ENCODE peak calls at places on chromosomes 11 and 22, in four cellular contexts. One of them, this sample, is unnamed.

GRCh38 chr11:70913715-70914231 is 338.6 kb downstream of the SHANK2 start:
- DNase-seq in WTC11: peak; percentile 50
- DNase-seq in HepG2: no peak
- DNase-seq in K562: no peak
- DNase-seq in this sample: no peak

GRCh38 chr11:12187399-12187798 is 77.0 kb downstream of the MICAL2 start:
- DNase-seq in HepG2: no peak
- DNase-seq in WTC11: no peak
- DNase-seq in K562: peak; percentile 33
- DNase-seq in this sample: no peak

GRCh38 chr11:69195819-69196218 is 40.1 kb downstream of the SMIM38 start:
- DNase-seq in K562: no peak
- DNase-seq in HepG2: no peak
- DNase-seq in WTC11: no peak
- DNase-seq in this sample: no peak

GRCh38 chr11:74019860-74020259 is 11.0 kb upstream of the UCP3 start:
- DNase-seq in K562: no peak
- DNase-seq in WTC11: no peak
- DNase-seq in HepG2: no peak
- DNase-seq in this sample: peak; percentile 20

GRCh38 chr22:36510966-36511881 is 4.4 kb upstream of the FOXRED2 start:
- DNase-seq in WTC11: peak; percentile 66
- DNase-seq in K562: no peak
- DNase-seq in HepG2: peak; percentile 54
- DNase-seq in this sample: no peak

GRCh38 chr22:44731357-44731970 is 20.9 kb upstream of the ARHGAP8 start:
- DNase-seq in HepG2: no peak
- DNase-seq in K562: no peak
- DNase-seq in WTC11: no peak
- DNase-seq in this sample: no peak

GRCh38 chr22:47371263-47372090 is 609.0 kb downstream of the TBC1D22A start:
- DNase-seq in WTC11: no peak
- DNase-seq in HepG2: no peak
- DNase-seq in K562: no peak
- DNase-seq in this sample: no peak

GRCh38 chr11:115869780-115870431 is 365.7 kb upstream of the CADM1 start:
- DNase-seq in K562: no peak
- DNase-seq in WTC11: peak; percentile 67
- DNase-seq in HepG2: peak; percentile 13
- DNase-seq in this sample: peak; percentile 51

GRCh38 chr22:24376002-24376401 is 51.4 kb upstream of the ADORA2A start:
- DNase-seq in K562: no peak
- DNase-seq in WTC11: no peak
- DNase-seq in HepG2: no peak
- DNase-seq in this sample: no peak

GRCh38 chr11:74325649-74326645 is 14.5 kb upstream of the P4HA3 start:
- DNase-seq in K562: no peak
- DNase-seq in WTC11: no peak
- DNase-seq in HepG2: no peak
- DNase-seq in this sample: no peak

GRCh38 chr22:50299724-50300619 is 7.5 kb downstream of the PLXNB2 start:
- DNase-seq in HepG2: no peak
- DNase-seq in K562: no peak
- DNase-seq in WTC11: peak; percentile 85
- DNase-seq in this sample: no peak

GRCh38 chr11:85137597-85137996 is 489.5 kb downstream of the DLG2 start:
- DNase-seq in WTC11: no peak
- DNase-seq in HepG2: no peak
- DNase-seq in K562: no peak
- DNase-seq in this sample: no peak

GRCh38 chr11:12237381-12237784 is 127.0 kb downstream of the MICAL2 start:
- DNase-seq in K562: no peak
- DNase-seq in HepG2: no peak
- DNase-seq in WTC11: no peak
- DNase-seq in this sample: no peak

GRCh38 chr11:110715541-110715940 is 3.3 kb upstream of the ARHGAP20 start:
- DNase-seq in HepG2: no peak
- DNase-seq in K562: no peak
- DNase-seq in WTC11: no peak
- DNase-seq in this sample: no peak

GRCh38 chr22:37485006-37485713 is 1.0 kb downstream of the MFNG start:
- DNase-seq in K562: no peak
- DNase-seq in HepG2: no peak
- DNase-seq in WTC11: no peak
- DNase-seq in this sample: no peak

GRCh38 chr11:76232026-76232665 is 25.8 kb upstream of the WNT11 start:
- DNase-seq in WTC11: no peak
- DNase-seq in K562: peak; percentile 27
- DNase-seq in HepG2: no peak
- DNase-seq in this sample: peak; percentile 17

GRCh38 chr22:39610246-39610645 is 39.7 kb downstream of the CACNA1I start:
- DNase-seq in K562: no peak
- DNase-seq in WTC11: no peak
- DNase-seq in HepG2: no peak
- DNase-seq in this sample: no peak

GRCh38 chr22:44881624-44882023 is 128.2 kb downstream of the PHF21B start:
- DNase-seq in WTC11: no peak
- DNase-seq in K562: no peak
- DNase-seq in HepG2: no peak
- DNase-seq in this sample: no peak

GRCh38 chr11:120608061-120608460 is 96.5 kb downstream of the GRIK4 start:
- DNase-seq in K562: no peak
- DNase-seq in HepG2: no peak
- DNase-seq in WTC11: no peak
- DNase-seq in this sample: no peak

GRCh38 chr11:69594481-69594880 is 46.5 kb upstream of the CCND1 start:
- DNase-seq in K562: no peak
- DNase-seq in HepG2: no peak
- DNase-seq in WTC11: no peak
- DNase-seq in this sample: no peak

GRCh38 chr11:57303990-57304579 is 20.7 kb downstream of the TNKS1BP1 start:
- DNase-seq in WTC11: no peak
- DNase-seq in K562: no peak
- DNase-seq in HepG2: no peak
- DNase-seq in this sample: no peak

GRCh38 chr11:2092956-2093412 is 46.2 kb downstream of the IGF2 start:
- DNase-seq in WTC11: no peak
- DNase-seq in K562: no peak
- DNase-seq in HepG2: no peak
- DNase-seq in this sample: no peak

GRCh38 chr11:12157241-12157661 is 46.9 kb downstream of the MICAL2 start:
- DNase-seq in WTC11: no peak
- DNase-seq in K562: no peak
- DNase-seq in HepG2: no peak
- DNase-seq in this sample: no peak

GRCh38 chr22:46914916-46915894 is 152.8 kb downstream of the TBC1D22A start:
- DNase-seq in WTC11: no peak
- DNase-seq in K562: no peak
- DNase-seq in HepG2: no peak
- DNase-seq in this sample: no peak

GRCh38 chr11:35185696-35186095 is 46.7 kb downstream of the CD44 start:
- DNase-seq in WTC11: no peak
- DNase-seq in HepG2: no peak
- DNase-seq in K562: no peak
- DNase-seq in this sample: no peak

GRCh38 chr11:59560290-59560701 is 49.0 kb downstream of the OR4D9 start:
- DNase-seq in K562: peak; percentile 55
- DNase-seq in WTC11: peak; percentile 77
- DNase-seq in HepG2: peak; percentile 81
- DNase-seq in this sample: peak; percentile 93

GRCh38 chr11:122538060-122538459 is 117.5 kb upstream of the UBASH3B start:
- DNase-seq in WTC11: no peak
- DNase-seq in K562: no peak
- DNase-seq in HepG2: no peak
- DNase-seq in this sample: no peak

GRCh38 chr22:30270841-30271240 is 4.2 kb upstream of the OSM start:
- DNase-seq in K562: peak; percentile 59
- DNase-seq in WTC11: no peak
- DNase-seq in HepG2: no peak
- DNase-seq in this sample: no peak

GRCh38 chr11:103949781-103950180 is 86.7 kb upstream of the DDI1 start:
- DNase-seq in WTC11: no peak
- DNase-seq in K562: no peak
- DNase-seq in HepG2: no peak
- DNase-seq in this sample: no peak
- TF ChIP-seq CREM in WTC11: no peak
- TF ChIP-seq CREM in K562: no peak
- TF ChIP-seq CREM in HepG2: no peak
- TF ChIP-seq CREM in this sample: no peak

GRCh38 chr11:119147604-119148333 is 1.1 kb upstream of the ABCG4 start:
- DNase-seq in HepG2: no peak
- DNase-seq in K562: peak; percentile 24
- DNase-seq in WTC11: no peak
- DNase-seq in this sample: no peak
- TF ChIP-seq CREM in HepG2: no peak
- TF ChIP-seq CREM in K562: no peak
- TF ChIP-seq CREM in WTC11: no peak
- TF ChIP-seq CREM in this sample: no peak

DNA sequence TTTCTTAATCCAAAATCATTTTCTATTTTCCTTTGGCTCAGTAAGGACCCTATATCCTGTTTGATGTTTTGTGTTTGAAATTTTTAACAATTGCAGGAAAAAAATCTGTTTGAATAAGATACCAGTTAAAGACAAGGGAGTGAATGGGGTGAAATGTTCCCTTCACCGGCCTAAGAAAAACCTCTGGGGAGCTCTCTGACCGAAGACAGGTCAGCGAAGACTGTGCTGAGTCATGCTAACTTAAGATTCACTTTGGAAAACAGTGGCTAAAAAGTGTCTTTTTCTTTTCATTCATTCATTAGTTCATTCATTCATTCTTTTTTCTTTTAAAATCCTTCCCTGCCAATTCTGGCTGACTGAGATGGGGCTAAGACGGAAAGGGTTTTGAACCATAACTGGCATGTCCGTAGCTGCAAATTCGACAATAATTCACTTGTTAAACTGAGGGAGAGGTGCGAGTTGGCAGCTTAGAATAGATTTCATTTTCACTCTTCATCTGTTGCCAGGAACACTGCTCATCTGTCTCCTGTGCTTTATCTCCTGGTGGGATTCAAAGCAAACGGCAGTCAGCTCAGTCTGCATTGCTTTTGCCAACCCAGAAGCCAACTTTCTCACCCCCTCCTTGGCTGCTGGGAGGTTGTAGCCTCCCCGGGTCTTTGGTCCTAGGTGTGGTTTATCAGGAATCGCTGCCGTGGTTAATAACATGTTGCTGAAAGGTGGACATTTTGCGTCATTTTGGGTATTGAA is 434.0 kb upstream of the LARGE1 start:
- DNase-seq in HepG2: no peak
- DNase-seq in K562: no peak
- DNase-seq in WTC11: no peak
- DNase-seq in this sample: no peak
- TF ChIP-seq CREM in HepG2: no peak
- TF ChIP-seq CREM in K562: no peak
- TF ChIP-seq CREM in WTC11: no peak
- TF ChIP-seq CREM in this sample: no peak

DNA sequence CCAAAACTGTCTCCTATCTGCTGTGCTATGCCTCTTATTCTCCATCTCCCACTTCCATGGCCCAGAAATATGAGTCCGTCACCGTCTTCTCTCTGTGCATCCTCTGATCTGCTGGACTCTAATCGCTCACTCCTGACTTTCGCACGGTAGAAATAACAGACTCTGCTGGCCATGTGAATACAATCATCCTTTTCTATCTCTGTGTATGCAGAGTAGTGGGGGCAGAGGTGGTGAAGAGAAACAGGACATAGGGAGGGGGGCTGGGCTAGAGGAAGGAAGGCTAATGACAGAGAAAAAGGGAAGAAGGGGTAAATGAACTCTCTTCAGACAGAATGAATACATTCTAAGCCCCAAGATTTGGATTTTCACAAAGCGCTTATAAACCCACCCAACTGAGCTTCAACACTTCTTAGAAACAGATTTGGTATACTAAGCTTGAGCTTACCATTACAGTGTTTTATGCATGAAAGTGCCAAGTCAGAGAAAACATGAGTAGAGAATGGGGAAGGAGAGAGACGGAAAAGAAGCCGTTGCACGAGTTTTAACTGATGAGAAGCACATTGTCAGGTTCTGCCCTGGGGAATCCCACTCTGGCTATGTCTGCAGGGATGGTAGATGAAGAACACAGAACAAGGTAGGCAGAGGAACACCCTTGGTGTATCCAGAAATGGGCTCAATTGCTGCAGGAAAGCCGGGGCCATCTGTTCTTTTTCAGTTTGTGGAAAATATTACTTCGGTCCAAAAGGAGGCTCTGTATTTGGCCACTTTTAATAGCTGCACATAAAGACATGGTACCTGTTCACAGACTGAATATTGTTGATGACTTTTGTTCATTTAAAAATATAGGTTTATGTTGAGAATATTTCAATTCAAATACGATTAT is 324.7 kb downstream of the ETS1 start:
- DNase-seq in WTC11: no peak
- DNase-seq in K562: no peak
- DNase-seq in HepG2: no peak
- DNase-seq in this sample: no peak
- TF ChIP-seq CREM in WTC11: no peak
- TF ChIP-seq CREM in K562: no peak
- TF ChIP-seq CREM in HepG2: no peak
- TF ChIP-seq CREM in this sample: no peak

DNA sequence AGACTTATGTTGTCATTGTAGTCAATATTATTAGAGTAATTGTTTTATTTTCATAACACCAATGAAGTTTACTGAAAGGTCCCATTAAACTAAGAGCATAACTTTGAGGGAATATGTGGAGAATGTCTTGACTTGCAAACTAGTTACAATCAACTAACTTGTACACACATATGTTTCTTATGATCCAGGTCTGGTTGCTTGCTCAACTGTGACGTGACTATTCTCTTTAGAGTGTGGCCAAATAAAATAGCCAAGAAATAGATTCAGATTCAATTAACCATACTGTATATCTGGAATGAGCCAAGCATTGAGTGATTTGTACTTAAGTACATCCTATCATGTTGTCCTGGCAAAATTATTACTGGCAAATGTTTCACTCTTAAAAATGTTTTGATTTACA is 101.7 kb downstream of the METTL15 start:
- DNase-seq in WTC11: no peak
- DNase-seq in HepG2: no peak
- DNase-seq in K562: no peak
- DNase-seq in this sample: no peak
- TF ChIP-seq CREM in WTC11: no peak
- TF ChIP-seq CREM in HepG2: no peak
- TF ChIP-seq CREM in K562: no peak
- TF ChIP-seq CREM in this sample: no peak